ENCODE peak calls at places on chromosomes 2 and 18, in eight cellular contexts. O is astrocyte of the spinal cord; D is tibial nerve; P is CD8-positive, alpha-beta T cell; M is mammary epithelial cell; B is esophagus squamous epithelium; T is heart right ventricle; F is dorsolateral prefrontal cortex. S is an unnamed sample.
A peak's percentile ranks its signal among the peaks of the same experiment; 100 is the strongest.

GRCh38 chr2:119760237-119760807 is 600 bp downstream of the PTPN4 start:
- DNase-seq in F (no peak), D (no peak), P (no peak), T (peak; percentile 13), B (no peak), O (no peak), M (no peak), S (no peak)

GRCh38 chr18:59792353-59792752 is 95.1 kb upstream of the CCBE1 start:
- DNase-seq in O (no peak), T (no peak), P (no peak), B (no peak), F (no peak), D (no peak), M (no peak), S (no peak)

GRCh38 chr18:70075906-70076305 is 128.2 kb upstream of the CD226 start:
- DNase-seq in D (no peak), M (no peak), F (no peak), P (no peak), B (no peak), O (no peak), T (no peak), S (peak; percentile 21)

GRCh38 chr2:119821266-119821665 is 61.5 kb downstream of the PTPN4 start:
- DNase-seq in B (no peak), T (no peak), O (no peak), P (no peak), M (no peak), F (no peak), D (no peak), S (no peak)

GRCh38 chr2:85353876-85354285 is 447 bp downstream of the RETSAT start:
- DNase-seq in B (no peak), M (peak; percentile 28), D (no peak), F (no peak), T (peak; percentile 45), O (peak; percentile 7), P (peak; percentile 1), S (peak; percentile 27)

GRCh38 chr2:50431958-50432650 is 599.8 kb downstream of the NRXN1 start:
- DNase-seq in P (no peak), F (no peak), T (no peak), D (no peak), O (no peak), B (no peak), M (no peak), S (no peak)

GRCh38 chr2:71948781-71949536 is 198.7 kb downstream of the CYP26B1 start:
- DNase-seq in F (no peak), D (no peak), O (no peak), B (no peak), P (no peak), M (no peak), T (no peak), S (no peak)

GRCh38 chr2:218368621-218369153 is 12.0 kb downstream of the CATIP start:
- DNase-seq in T (peak; percentile 50), D (no peak), F (no peak), M (no peak), O (no peak), P (no peak), B (no peak), S (no peak)

GRCh38 chr2:28869494-28870145 is 489 bp downstream of the TRMT61B start:
- DNase-seq in M (no peak), O (peak; percentile 2), P (peak; percentile 8), T (peak; percentile 7), D (no peak), F (no peak), B (no peak), S (no peak)

GRCh38 chr2:16425462-16426336 is 239.9 kb downstream of the CYRIA start:
- DNase-seq in P (no peak), O (no peak), T (peak; percentile 72), B (no peak), D (no peak), F (no peak), M (peak; percentile 0), S (no peak)

GRCh38 chr2:107622741-107623310 is 203.9 kb upstream of the RGPD4 start:
- DNase-seq in B (no peak), D (no peak), F (no peak), M (no peak), T (no peak), P (no peak), O (no peak), S (no peak)

GRCh38 chr2:48589170-48589767 is 28.4 kb upstream of the GTF2A1L start:
- DNase-seq in O (peak; percentile 53), F (peak; percentile 60), P (no peak), T (peak; percentile 48), B (no peak), M (peak; percentile 19), D (peak; percentile 30), S (peak; percentile 72)

GRCh38 chr2:86753606-86754005 is 33.5 kb downstream of the RMND5A start:
- DNase-seq in B (no peak), P (no peak), O (no peak), F (no peak), M (no peak), T (no peak), D (no peak), S (peak; percentile 29)

GRCh38 chr2:43737855-43738254 is 36.0 kb upstream of the DYNC2LI1 start:
- DNase-seq in P (no peak), T (no peak), B (no peak), D (no peak), O (no peak), F (no peak), M (no peak), S (no peak)

GRCh38 chr2:204681412-204681811 is 136.1 kb downstream of the PARD3B start:
- DNase-seq in B (no peak), T (no peak), D (no peak), O (no peak), M (no peak), F (no peak), P (no peak), S (no peak)

GRCh38 chr2:183038341-183039300 is at the start of gene NCKAP1:
- DNase-seq in B (peak; percentile 17), M (peak; percentile 85), P (peak; percentile 71), D (peak; percentile 86), F (peak; percentile 80), T (peak; percentile 91), O (peak; percentile 90), S (peak; percentile 83)

GRCh38 chr2:112615051-112615450 is 30.6 kb downstream of the CHCHD5 start:
- DNase-seq in D (no peak), F (no peak), T (no peak), P (no peak), O (no peak), M (no peak), B (no peak), S (no peak)

GRCh38 chr2:112614201-112614840 is 29.9 kb downstream of the CHCHD5 start:
- DNase-seq in O (no peak), P (no peak), T (no peak), F (no peak), M (no peak), B (no peak), D (no peak), S (no peak)
- H3K4me3 ChIP-seq in O (no peak overlapping the region), P (no peak overlapping the region), T (no peak overlapping the region), F (no peak overlapping the region), M (no peak overlapping the region), B (no peak overlapping the region), D (no peak overlapping the region), S (no peak overlapping the region)

DNA sequence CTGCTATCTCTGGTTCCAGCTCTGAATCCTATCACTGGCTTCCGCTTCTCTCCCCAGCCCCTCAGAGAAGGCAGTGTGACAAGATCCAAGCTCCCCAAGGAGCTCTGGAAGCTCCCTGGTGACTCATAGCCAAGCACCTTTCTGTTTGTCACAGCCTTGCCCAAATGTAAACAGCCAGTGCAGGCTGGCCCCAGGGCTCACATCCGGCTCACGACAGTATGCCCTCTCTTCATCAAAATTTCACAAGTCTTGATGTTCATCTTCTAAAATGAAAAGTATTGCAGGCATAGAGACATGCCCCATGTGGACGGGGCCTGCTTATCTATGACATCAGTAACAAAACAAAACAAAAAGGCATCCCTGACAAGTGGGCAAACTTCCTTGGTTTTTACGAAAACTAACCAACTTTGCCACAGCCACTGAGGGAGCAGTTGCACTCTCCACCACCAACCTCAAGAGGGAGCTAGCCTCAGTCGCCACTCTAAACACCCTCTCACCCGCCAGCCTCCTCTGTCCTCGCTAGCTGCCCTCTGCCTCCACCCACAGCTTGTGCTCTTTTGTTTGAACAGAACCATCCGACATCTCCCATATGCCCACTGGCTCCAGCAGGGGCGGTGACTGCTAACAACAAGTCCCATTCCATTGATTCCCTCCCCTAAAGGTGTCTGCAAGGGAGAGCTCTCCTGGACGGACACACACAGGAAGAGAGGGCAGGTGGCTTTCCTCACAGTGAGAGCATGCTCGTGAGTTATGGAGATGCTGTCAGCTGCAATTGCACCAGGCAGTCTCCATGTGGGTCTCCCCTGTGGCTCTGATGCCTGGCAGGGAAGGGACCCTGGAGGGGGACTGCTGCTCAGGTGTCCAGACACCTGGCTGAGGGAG is 71.0 kb upstream of the DAPL1 start:
- DNase-seq in D (no peak), O (no peak), T (no peak), M (peak; percentile 21), F (no peak), B (no peak), P (no peak), S (no peak)
- TF ChIP-seq CTCF in D (no peak), O (peak; percentile 23), T (peak; percentile 10), M (peak; percentile 33), F (peak; percentile 56), B (peak; percentile 22), P (no peak), S (peak; percentile 25)

DNA sequence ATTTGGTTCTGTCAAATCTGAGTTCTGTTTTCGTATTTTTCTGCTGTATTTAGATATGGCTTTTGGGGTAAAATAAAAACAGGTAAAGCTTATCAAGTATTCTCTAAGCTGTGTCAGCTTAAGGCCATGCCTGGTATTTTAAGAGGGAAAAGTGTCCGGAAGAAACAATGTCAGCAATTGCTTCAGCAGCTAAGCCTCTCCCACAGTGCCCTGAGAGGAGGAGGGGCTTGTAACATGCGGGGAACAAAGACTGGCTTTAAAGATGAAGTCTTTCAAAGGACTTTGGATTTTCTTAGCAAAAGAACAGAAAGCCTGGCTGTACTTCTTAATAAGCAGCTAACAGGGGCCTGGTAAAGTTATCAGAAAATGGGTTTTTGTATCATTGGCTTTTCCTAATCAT is 102.8 kb downstream of the PXDN start:
- DNase-seq in P (no peak), T (no peak), F (no peak), O (no peak), D (no peak), M (no peak), B (no peak), S (peak; percentile 26)
- H3K4me3 ChIP-seq in P (no peak overlapping the region), T (no peak overlapping the region), F (no peak overlapping the region), O (no peak overlapping the region), D (no peak overlapping the region), M (no peak overlapping the region), B (no peak overlapping the region), S (no peak overlapping the region)

GRCh38 chr18:76378526-76379215 is 116.4 kb downstream of the ZNF516 start:
- DNase-seq in O (no peak), D (no peak), P (no peak), B (no peak), M (no peak), T (no peak), F (no peak), S (no peak)

GRCh38 chr18:76380791-76381405 is 114.1 kb downstream of the ZNF516 start:
- DNase-seq in M (no peak), T (no peak), F (no peak), D (no peak), P (no peak), B (no peak), O (no peak), S (no peak)

GRCh38 chr18:76379226-76380126 is 115.6 kb downstream of the ZNF516 start:
- DNase-seq in T (no peak), F (no peak), B (no peak), D (no peak), P (no peak), M (no peak), O (no peak), S (no peak)

GRCh38 chr18:76382265-76382664 is 112.8 kb downstream of the ZNF516 start:
- DNase-seq in D (no peak), O (no peak), M (no peak), T (no peak), F (no peak), B (no peak), P (no peak), S (no peak)

GRCh38 chr18:76380127-76380729 is 114.8 kb downstream of the ZNF516 start:
- DNase-seq in O (no peak), D (no peak), T (no peak), B (no peak), P (no peak), F (no peak), M (no peak), S (no peak)
- TF ChIP-seq CTCF in O (no peak), D (no peak), T (no peak), B (no peak), P (no peak), F (no peak), M (no peak), S (no peak)